ENCODE peak calls at places on chromosomes 5 and 9, in seven cellular contexts. One of them, this sample, is unnamed.

GRCh38 chr9:124257865-124258764 is at the start of gene NEK6:
- DNase-seq in Calu3: no peak
- DNase-seq in OCI-LY7: peak
- DNase-seq in ascending aorta: peak
- DNase-seq in nephron progenitor cell: peak
- DNase-seq in neural crest cell: no peak
- DNase-seq in lower lobe of right lung: peak
- DNase-seq in this sample: peak

GRCh38 chr9:859251-859650 is 17.8 kb downstream of the DMRT1 start:
- DNase-seq in Calu3: no peak
- DNase-seq in neural crest cell: no peak
- DNase-seq in lower lobe of right lung: no peak
- DNase-seq in ascending aorta: no peak
- DNase-seq in nephron progenitor cell: no peak
- DNase-seq in OCI-LY7: peak
- DNase-seq in this sample: peak

GRCh38 chr5:56852228-56853000 is 37.1 kb downstream of the MAP3K1 start:
- DNase-seq in ascending aorta: no peak
- DNase-seq in OCI-LY7: no peak
- DNase-seq in Calu3: no peak
- DNase-seq in neural crest cell: no peak
- DNase-seq in lower lobe of right lung: no peak
- DNase-seq in nephron progenitor cell: no peak
- DNase-seq in this sample: no peak

GRCh38 chr9:37410354-37410861 is 12.1 kb upstream of the GRHPR start:
- DNase-seq in lower lobe of right lung: no peak
- DNase-seq in nephron progenitor cell: no peak
- DNase-seq in OCI-LY7: peak
- DNase-seq in ascending aorta: no peak
- DNase-seq in Calu3: no peak
- DNase-seq in neural crest cell: no peak
- DNase-seq in this sample: no peak

GRCh38 chr9:111657051-111657450 is 4.4 kb upstream of the GNG10 start:
- DNase-seq in ascending aorta: no peak
- DNase-seq in nephron progenitor cell: no peak
- DNase-seq in neural crest cell: no peak
- DNase-seq in Calu3: no peak
- DNase-seq in OCI-LY7: no peak
- DNase-seq in lower lobe of right lung: no peak
- DNase-seq in this sample: no peak

GRCh38 chr9:117825609-117826347 is 121.6 kb downstream of the TLR4 start:
- DNase-seq in ascending aorta: no peak
- DNase-seq in Calu3: no peak
- DNase-seq in neural crest cell: no peak
- DNase-seq in lower lobe of right lung: no peak
- DNase-seq in nephron progenitor cell: no peak
- DNase-seq in OCI-LY7: no peak
- DNase-seq in this sample: no peak

GRCh38 chr9:2355594-2355993 is 266.0 kb upstream of the VLDLR start:
- DNase-seq in OCI-LY7: no peak
- DNase-seq in ascending aorta: no peak
- DNase-seq in nephron progenitor cell: no peak
- DNase-seq in neural crest cell: no peak
- DNase-seq in lower lobe of right lung: no peak
- DNase-seq in Calu3: no peak
- DNase-seq in this sample: no peak

GRCh38 chr9:133233681-133234432 is 24.8 kb upstream of the OBP2B start:
- DNase-seq in Calu3: no peak
- DNase-seq in OCI-LY7: no peak
- DNase-seq in neural crest cell: no peak
- DNase-seq in nephron progenitor cell: no peak
- DNase-seq in ascending aorta: peak
- DNase-seq in lower lobe of right lung: no peak
- DNase-seq in this sample: no peak

GRCh38 chr5:8861764-8862163 is 684.1 kb downstream of the SEMA5A start:
- DNase-seq in nephron progenitor cell: no peak
- DNase-seq in Calu3: no peak
- DNase-seq in OCI-LY7: no peak
- DNase-seq in lower lobe of right lung: no peak
- DNase-seq in ascending aorta: no peak
- DNase-seq in neural crest cell: no peak
- DNase-seq in this sample: no peak

GRCh38 chr5:122498163-122498562 is 186.1 kb downstream of the SNCAIP start:
- DNase-seq in lower lobe of right lung: no peak
- DNase-seq in neural crest cell: peak
- DNase-seq in Calu3: no peak
- DNase-seq in OCI-LY7: no peak
- DNase-seq in ascending aorta: no peak
- DNase-seq in nephron progenitor cell: peak
- DNase-seq in this sample: no peak

GRCh38 chr5:65812648-65813047 is 90.6 kb downstream of the NLN start:
- DNase-seq in neural crest cell: no peak
- DNase-seq in nephron progenitor cell: no peak
- DNase-seq in Calu3: peak
- DNase-seq in ascending aorta: no peak
- DNase-seq in lower lobe of right lung: no peak
- DNase-seq in OCI-LY7: no peak
- DNase-seq in this sample: no peak

GRCh38 chr9:106019017-106019692 is 324.8 kb downstream of the TMEM38B start:
- DNase-seq in nephron progenitor cell: no peak
- DNase-seq in ascending aorta: no peak
- DNase-seq in neural crest cell: no peak
- DNase-seq in Calu3: no peak
- DNase-seq in OCI-LY7: no peak
- DNase-seq in lower lobe of right lung: no peak
- DNase-seq in this sample: no peak

GRCh38 chr9:121353246-121353975 is 16.6 kb downstream of the STOM start:
- DNase-seq in OCI-LY7: no peak
- DNase-seq in lower lobe of right lung: no peak
- DNase-seq in nephron progenitor cell: no peak
- DNase-seq in Calu3: no peak
- DNase-seq in neural crest cell: no peak
- DNase-seq in ascending aorta: no peak
- DNase-seq in this sample: peak

GRCh38 chr5:73120222-73121108 is at the start of gene TMEM171:
- DNase-seq in Calu3: peak
- DNase-seq in nephron progenitor cell: peak
- DNase-seq in neural crest cell: peak
- DNase-seq in OCI-LY7: no peak
- DNase-seq in ascending aorta: no peak
- DNase-seq in lower lobe of right lung: peak
- DNase-seq in this sample: no peak

GRCh38 chr5:169171495-169171894 is 129.4 kb downstream of the SLIT3 start:
- DNase-seq in OCI-LY7: no peak
- DNase-seq in ascending aorta: no peak
- DNase-seq in nephron progenitor cell: no peak
- DNase-seq in lower lobe of right lung: no peak
- DNase-seq in Calu3: no peak
- DNase-seq in neural crest cell: no peak
- DNase-seq in this sample: no peak

GRCh38 chr5:78763659-78764189 is 115.2 kb upstream of the LHFPL2 start:
- DNase-seq in nephron progenitor cell: no peak
- DNase-seq in OCI-LY7: no peak
- DNase-seq in Calu3: no peak
- DNase-seq in lower lobe of right lung: no peak
- DNase-seq in neural crest cell: no peak
- DNase-seq in ascending aorta: no peak
- DNase-seq in this sample: no peak

GRCh38 chr9:94945191-94946144 is 219.0 kb downstream of the AOPEP start:
- DNase-seq in lower lobe of right lung: no peak
- DNase-seq in nephron progenitor cell: no peak
- DNase-seq in neural crest cell: no peak
- DNase-seq in ascending aorta: peak
- DNase-seq in OCI-LY7: no peak
- DNase-seq in Calu3: no peak
- DNase-seq in this sample: no peak

GRCh38 chr9:71562140-71562539 is 206.2 kb downstream of the CEMIP2 start:
- DNase-seq in nephron progenitor cell: no peak
- DNase-seq in neural crest cell: no peak
- DNase-seq in OCI-LY7: no peak
- DNase-seq in Calu3: no peak
- DNase-seq in lower lobe of right lung: no peak
- DNase-seq in ascending aorta: no peak
- DNase-seq in this sample: no peak

GRCh38 chr9:32942755-32943460 is 58.5 kb downstream of the APTX start:
- DNase-seq in lower lobe of right lung: no peak
- DNase-seq in ascending aorta: no peak
- DNase-seq in OCI-LY7: no peak
- DNase-seq in Calu3: no peak
- DNase-seq in nephron progenitor cell: no peak
- DNase-seq in neural crest cell: no peak
- DNase-seq in this sample: no peak

GRCh38 chr9:4016789-4017188 is 283.1 kb downstream of the GLIS3 start:
- DNase-seq in lower lobe of right lung: no peak
- DNase-seq in ascending aorta: no peak
- DNase-seq in Calu3: no peak
- DNase-seq in nephron progenitor cell: no peak
- DNase-seq in OCI-LY7: no peak
- DNase-seq in neural crest cell: no peak
- DNase-seq in this sample: no peak

GRCh38 chr9:22008662-22009562 is at the start of gene CDKN2B:
- DNase-seq in ascending aorta: peak
- DNase-seq in neural crest cell: peak
- DNase-seq in nephron progenitor cell: peak
- DNase-seq in OCI-LY7: peak
- DNase-seq in Calu3: peak
- DNase-seq in lower lobe of right lung: peak
- DNase-seq in this sample: peak

GRCh38 chr5:64635056-64635686 is 55.1 kb upstream of the SHISAL2B start:
- DNase-seq in Calu3: no peak
- DNase-seq in OCI-LY7: peak
- DNase-seq in neural crest cell: no peak
- DNase-seq in lower lobe of right lung: no peak
- DNase-seq in nephron progenitor cell: no peak
- DNase-seq in ascending aorta: no peak
- DNase-seq in this sample: peak

GRCh38 chr9:122053056-122053455 is 40.1 kb downstream of the TTLL11 start:
- DNase-seq in ascending aorta: no peak
- DNase-seq in neural crest cell: no peak
- DNase-seq in OCI-LY7: no peak
- DNase-seq in nephron progenitor cell: no peak
- DNase-seq in lower lobe of right lung: no peak
- DNase-seq in Calu3: no peak
- DNase-seq in this sample: no peak

GRCh38 chr5:74516217-74516636 is 124.3 kb downstream of the ENC1 start:
- DNase-seq in lower lobe of right lung: no peak
- DNase-seq in OCI-LY7: no peak
- DNase-seq in ascending aorta: no peak
- DNase-seq in neural crest cell: no peak
- DNase-seq in nephron progenitor cell: no peak
- DNase-seq in Calu3: no peak
- DNase-seq in this sample: no peak

GRCh38 chr5:98872679-98873078 is 56.1 kb downstream of the CHD1 start:
- DNase-seq in Calu3: peak
- DNase-seq in OCI-LY7: no peak
- DNase-seq in neural crest cell: no peak
- DNase-seq in lower lobe of right lung: no peak
- DNase-seq in nephron progenitor cell: no peak
- DNase-seq in ascending aorta: no peak
- DNase-seq in this sample: no peak

GRCh38 chr5:88281322-88281721 is 12.7 kb upstream of the TMEM161B start:
- DNase-seq in OCI-LY7: no peak
- DNase-seq in nephron progenitor cell: no peak
- DNase-seq in Calu3: no peak
- DNase-seq in lower lobe of right lung: no peak
- DNase-seq in ascending aorta: no peak
- DNase-seq in neural crest cell: no peak
- DNase-seq in this sample: no peak

GRCh38 chr5:123094919-123095693 is 6.1 kb downstream of the PRDM6 start:
- DNase-seq in neural crest cell: peak
- DNase-seq in lower lobe of right lung: no peak
- DNase-seq in Calu3: no peak
- DNase-seq in OCI-LY7: no peak
- DNase-seq in ascending aorta: peak
- DNase-seq in nephron progenitor cell: peak
- DNase-seq in this sample: peak

DNA sequence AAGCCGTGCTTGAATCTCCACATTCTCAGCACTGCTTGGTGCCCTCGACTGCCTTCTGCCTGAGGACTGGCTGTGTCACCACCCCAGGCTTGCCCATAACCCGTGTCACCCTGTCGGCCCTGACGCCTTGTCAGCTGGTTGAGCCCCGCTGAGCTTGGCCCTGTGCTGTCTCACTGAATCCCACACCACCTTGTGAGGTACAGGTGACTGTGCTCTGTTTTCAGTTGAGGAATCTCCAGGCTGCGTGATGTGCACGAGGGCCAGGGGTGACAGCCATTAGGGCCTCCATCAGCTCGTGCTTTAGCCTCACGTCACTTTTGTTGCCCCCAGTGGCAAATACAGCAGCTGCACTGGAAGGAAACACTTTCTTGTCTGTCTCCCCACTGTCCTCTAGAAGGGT is 90.7 kb downstream of the CACNA1B start:
- DNase-seq in OCI-LY7: peak
- DNase-seq in nephron progenitor cell: no peak
- DNase-seq in ascending aorta: no peak
- DNase-seq in Calu3: no peak
- DNase-seq in lower lobe of right lung: peak
- DNase-seq in neural crest cell: no peak
- DNase-seq in this sample: peak
- TF ChIP-seq CTCF in OCI-LY7: peak
- TF ChIP-seq CTCF in nephron progenitor cell: peak
- TF ChIP-seq CTCF in ascending aorta: no peak
- TF ChIP-seq CTCF in Calu3: no peak
- TF ChIP-seq CTCF in lower lobe of right lung: no peak
- TF ChIP-seq CTCF in neural crest cell: no peak
- TF ChIP-seq CTCF in this sample: no peak

GRCh38 chr9:98117984-98118639 is 910 bp downstream of the TRIM14 start:
- DNase-seq in OCI-LY7: peak
- DNase-seq in ascending aorta: no peak
- DNase-seq in Calu3: peak
- DNase-seq in neural crest cell: no peak
- DNase-seq in nephron progenitor cell: no peak
- DNase-seq in lower lobe of right lung: no peak
- DNase-seq in this sample: peak
- TF ChIP-seq CTCF in OCI-LY7: peak
- TF ChIP-seq CTCF in ascending aorta: no peak
- TF ChIP-seq CTCF in Calu3: no peak
- TF ChIP-seq CTCF in neural crest cell: peak
- TF ChIP-seq CTCF in nephron progenitor cell: no peak
- TF ChIP-seq CTCF in lower lobe of right lung: peak
- TF ChIP-seq CTCF in this sample: peak

DNA sequence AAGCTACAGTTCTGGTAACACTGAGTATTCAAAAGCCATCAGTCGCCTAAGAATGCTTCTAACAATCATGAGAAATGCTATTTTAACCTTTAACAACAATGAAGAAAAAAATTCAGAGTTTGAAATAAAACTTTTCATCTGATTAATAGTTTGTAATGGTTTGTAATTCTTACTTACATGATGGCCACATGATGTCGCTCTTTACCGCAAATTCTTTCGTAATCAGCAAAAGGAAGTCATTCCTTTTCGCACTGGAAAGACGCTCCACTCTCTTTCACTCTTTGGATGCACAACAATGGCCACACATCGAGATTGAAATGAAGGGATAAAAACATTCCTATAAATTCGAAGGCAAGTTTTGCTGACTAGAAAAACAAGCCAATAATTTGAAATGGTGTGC is at the start of gene PCDHA7:
- DNase-seq in ascending aorta: no peak
- DNase-seq in Calu3: no peak
- DNase-seq in OCI-LY7: no peak
- DNase-seq in nephron progenitor cell: no peak
- DNase-seq in lower lobe of right lung: no peak
- DNase-seq in neural crest cell: no peak
- DNase-seq in this sample: no peak
- TF ChIP-seq CTCF in ascending aorta: no peak
- TF ChIP-seq CTCF in Calu3: no peak
- TF ChIP-seq CTCF in OCI-LY7: peak
- TF ChIP-seq CTCF in nephron progenitor cell: no peak
- TF ChIP-seq CTCF in lower lobe of right lung: no peak
- TF ChIP-seq CTCF in neural crest cell: no peak
- TF ChIP-seq CTCF in this sample: no peak

GRCh38 chr5:127878174-127878750 is 175.1 kb downstream of the CCDC192 start:
- DNase-seq in nephron progenitor cell: peak
- DNase-seq in neural crest cell: peak
- DNase-seq in Calu3: peak
- DNase-seq in OCI-LY7: peak
- DNase-seq in lower lobe of right lung: no peak
- DNase-seq in ascending aorta: no peak
- DNase-seq in this sample: peak
- TF ChIP-seq CTCF in nephron progenitor cell: peak
- TF ChIP-seq CTCF in neural crest cell: peak
- TF ChIP-seq CTCF in Calu3: peak
- TF ChIP-seq CTCF in OCI-LY7: peak
- TF ChIP-seq CTCF in lower lobe of right lung: peak
- TF ChIP-seq CTCF in ascending aorta: no peak
- TF ChIP-seq CTCF in this sample: peak

This sample was measured in GM13976.